ENCODE peak calls at places on chromosomes 4 and X, in eight cellular contexts. Z is upper lobe of right lung, X is astrocyte of the spinal cord, Q is breast epithelium, N is RWPE1, B is HFFc6, H is esophagus squamous epithelium, F is right lobe of liver. O is an unnamed sample.

GRCh38 chr4:41409095-41409494 is 128.9 kb upstream of the LIMCH1 start:
- DNase-seq in Q (no peak), Z (no peak), N (no peak), F (no peak), H (no peak), B (no peak), X (no peak), O (no peak)

GRCh38 chr4:148376151-148376550 is 66.1 kb downstream of the NR3C2 start:
- DNase-seq in X (peak), Q (peak), B (no peak), Z (no peak), F (no peak), H (no peak), N (peak), O (peak)

GRCh38 chr4:165515201-165515600 is 136.4 kb downstream of the CPE start:
- DNase-seq in F (no peak), Q (no peak), B (no peak), H (no peak), N (no peak), Z (no peak), X (no peak), O (no peak)

GRCh38 chr4:76886848-76887441 is 11.0 kb downstream of the SOWAHB start:
- DNase-seq in N (no peak), Z (no peak), B (no peak), F (no peak), H (no peak), Q (no peak), X (no peak), O (no peak)

GRCh38 chrX:155056877-155057792 is 13.8 kb downstream of the CMC4 start:
- DNase-seq in N (peak), B (peak), H (no peak), F (peak), Z (peak), X (peak), Q (peak), O (peak)

GRCh38 chr4:140976768-140977167 is 156.5 kb downstream of the RNF150 start:
- DNase-seq in B (no peak), Q (no peak), X (no peak), Z (no peak), N (no peak), H (no peak), F (no peak), O (no peak)

GRCh38 chr4:69760455-69760854 is at the start of gene SULT1B1:
- DNase-seq in N (no peak), H (no peak), Z (no peak), B (no peak), Q (no peak), X (peak), F (peak), O (peak)

GRCh38 chr4:138222041-138222440 is 20.1 kb downstream of the SLC7A11 start:
- DNase-seq in B (peak), N (no peak), X (peak), F (no peak), H (no peak), Q (no peak), Z (no peak), O (peak)

GRCh38 chr4:110361921-110362320 is 114.0 kb upstream of the ENPEP start:
- DNase-seq in H (no peak), X (peak), F (no peak), B (no peak), Z (no peak), N (peak), Q (no peak), O (no peak)

GRCh38 chrX:55908685-55909212 is 191.2 kb downstream of the RRAGB start:
- DNase-seq in X (peak), Z (peak), F (no peak), Q (no peak), H (no peak), B (no peak), N (peak), O (no peak)

GRCh38 chr4:142913461-142914030 is 67.4 kb upstream of the INPP4B start:
- DNase-seq in H (no peak), Z (no peak), X (peak), B (peak), F (no peak), Q (no peak), N (no peak), O (no peak)

GRCh38 chr4:69617083-69617694 is 22.3 kb downstream of the UGT2A2 start:
- DNase-seq in N (peak), B (peak), Q (no peak), Z (no peak), H (no peak), X (peak), F (no peak), O (no peak)

GRCh38 chr4:89939994-89940393 is 45.3 kb downstream of the MMRN1 start:
- DNase-seq in Q (no peak), B (no peak), X (peak), N (no peak), H (no peak), Z (no peak), F (no peak), O (no peak)

GRCh38 chr4:108830509-108831244 is 67.8 kb upstream of the ETNPPL start:
- DNase-seq in H (no peak), N (no peak), B (no peak), Q (no peak), Z (peak), X (no peak), F (no peak), O (no peak)

GRCh38 chr4:6761540-6762243 is 20.8 kb upstream of the KIAA0232 start:
- DNase-seq in X (no peak), H (no peak), Q (peak), Z (peak), N (no peak), B (no peak), F (no peak), O (no peak)

GRCh38 chrX:82816572-82816971 is 691.5 kb upstream of the POU3F4 start:
- DNase-seq in Q (no peak), Z (no peak), F (no peak), H (no peak), N (peak), B (no peak), X (peak), O (no peak)

GRCh38 chrX:8748855-8749254 is 16.9 kb upstream of the ANOS1 start:
- DNase-seq in N (peak), Z (no peak), Q (no peak), F (no peak), X (peak), B (no peak), H (no peak), O (no peak)

GRCh38 chrX:44937606-44938005 is 64.6 kb downstream of the KDM6A start:
- DNase-seq in X (no peak), N (no peak), B (no peak), H (no peak), Q (no peak), F (no peak), Z (no peak), O (no peak)

GRCh38 chr4:1196421-1197183 is 24.2 kb upstream of the SPON2 start:
- DNase-seq in B (no peak), H (no peak), N (no peak), F (no peak), X (no peak), Z (no peak), Q (peak), O (no peak)

GRCh38 chr4:16686195-16686594 is 212.2 kb downstream of the LDB2 start:
- DNase-seq in B (peak), H (no peak), F (no peak), X (peak), Q (no peak), N (no peak), Z (no peak), O (peak)

GRCh38 chr4:94390804-94391410 is 48.3 kb upstream of the HPGDS start:
- DNase-seq in B (no peak), Z (no peak), N (peak), F (no peak), Q (no peak), H (no peak), X (peak), O (no peak)

GRCh38 chr4:26081795-26082498 is 167.9 kb downstream of the SMIM20 start:
- DNase-seq in H (no peak), Q (no peak), B (peak), X (peak), N (peak), F (no peak), Z (no peak), O (no peak)

GRCh38 chr4:108512615-108513505 is 107.5 kb upstream of the RPL34 start:
- DNase-seq in B (peak), H (no peak), Q (peak), F (no peak), Z (no peak), X (peak), N (peak), O (no peak)

GRCh38 chrX:39626749-39627148 is 471.0 kb downstream of the BCOR start:
- DNase-seq in N (no peak), F (no peak), B (no peak), Z (no peak), H (no peak), Q (no peak), X (no peak), O (no peak)

GRCh38 chrX:77389891-77390290 is 57.3 kb upstream of the FGF16 start:
- DNase-seq in N (no peak), X (no peak), B (no peak), H (no peak), Z (no peak), Q (no peak), F (no peak), O (no peak)

GRCh38 chr4:4663028-4663427 is 121.2 kb upstream of the STX18 start:
- DNase-seq in Q (no peak), F (no peak), X (peak), B (no peak), H (no peak), N (no peak), Z (no peak), O (no peak)

GRCh38 chrX:130552444-130553073 is 150.8 kb downstream of the RBMX2 start:
- DNase-seq in F (no peak), X (no peak), B (no peak), H (no peak), Z (no peak), Q (no peak), N (no peak), O (no peak)

GRCh38 chr4:69054578-69055200 is 41.6 kb upstream of the UGT2B7 start:
- DNase-seq in B (peak), Q (no peak), H (no peak), N (peak), X (peak), Z (no peak), F (no peak), O (peak)

GRCh38 chr4:174490356-174490969 is 31.8 kb downstream of the HPGD start:
- DNase-seq in H (no peak), F (no peak), N (peak), Z (no peak), B (no peak), X (peak), Q (no peak), O (peak)

GRCh38 chr4:24988776-24989175 is 42.0 kb downstream of the LGI2 start:
- DNase-seq in Z (no peak), H (no peak), Q (no peak), F (no peak), X (no peak), B (peak), N (peak), O (no peak)

GRCh38 chr4:1300466-1301455 is 11.1 kb downstream of the MAEA start:
- DNase-seq in N (peak), F (peak), B (peak), Q (no peak), X (peak), Z (peak), H (peak), O (no peak)

GRCh38 chr4:16464651-16465050 is 238.4 kb upstream of the TAPT1 start:
- DNase-seq in H (no peak), B (no peak), F (no peak), Z (no peak), N (no peak), Q (no peak), X (no peak), O (no peak)

GRCh38 chr4:24657768-24658617 is 73.6 kb upstream of the DHX15 start:
- DNase-seq in X (peak), F (peak), Z (no peak), Q (peak), B (peak), N (peak), H (peak), O (no peak)

GRCh38 chrX:17584248-17584681 is 153.0 kb upstream of the SCML1 start:
- DNase-seq in Z (no peak), F (no peak), X (peak), H (no peak), Q (no peak), B (peak), N (no peak), O (no peak)

GRCh38 chr4:80306255-80306654 is 29.3 kb upstream of the CFAP299 start:
- DNase-seq in H (no peak), X (peak), N (peak), F (no peak), Q (no peak), B (peak), Z (no peak), O (no peak)

GRCh38 chr4:22514001-22514400 is 1.9 kb downstream of the ADGRA3 start:
- DNase-seq in H (no peak), F (no peak), Z (no peak), X (peak), B (peak), N (no peak), Q (no peak), O (peak)

GRCh38 chr4:168923526-168924194 is 86.4 kb downstream of the CBR4 start:
- DNase-seq in N (peak), Q (no peak), B (peak), F (no peak), Z (no peak), H (no peak), X (peak), O (peak)

GRCh38 chr4:140257461-140258305 is 103.7 kb upstream of the MAML3 start:
- DNase-seq in N (no peak), B (peak), X (no peak), Q (no peak), F (no peak), H (no peak), Z (no peak), O (no peak)

GRCh38 chrX:136258951-136259350 is 7.8 kb upstream of the MAP7D3 start:
- DNase-seq in N (no peak), H (no peak), F (no peak), Q (no peak), B (no peak), Z (no peak), X (no peak), O (no peak)

GRCh38 chrX:136262241-136262640 is 11.0 kb upstream of the MAP7D3 start:
- DNase-seq in X (no peak), B (no peak), Q (no peak), F (no peak), H (no peak), Z (no peak), N (no peak), O (no peak)

GRCh38 chrX:136259543-136259942 is 8.3 kb upstream of the MAP7D3 start:
- DNase-seq in F (no peak), N (no peak), Q (no peak), H (no peak), B (peak), X (peak), Z (no peak), O (no peak)

GRCh38 chrX:136261316-136261715 is 10.1 kb upstream of the MAP7D3 start:
- DNase-seq in N (no peak), X (no peak), Q (no peak), H (no peak), B (peak), F (no peak), Z (no peak), O (no peak)

GRCh38 chrX:136260801-136261200 is 9.6 kb upstream of the MAP7D3 start:
- DNase-seq in B (peak), Z (no peak), H (no peak), F (no peak), X (peak), N (no peak), Q (no peak), O (peak)
- TF ChIP-seq CTCF in B (no peak), Z (no peak), H (no peak), F (no peak), X (no peak), N (no peak), Q (no peak), O (no peak)

DNA sequence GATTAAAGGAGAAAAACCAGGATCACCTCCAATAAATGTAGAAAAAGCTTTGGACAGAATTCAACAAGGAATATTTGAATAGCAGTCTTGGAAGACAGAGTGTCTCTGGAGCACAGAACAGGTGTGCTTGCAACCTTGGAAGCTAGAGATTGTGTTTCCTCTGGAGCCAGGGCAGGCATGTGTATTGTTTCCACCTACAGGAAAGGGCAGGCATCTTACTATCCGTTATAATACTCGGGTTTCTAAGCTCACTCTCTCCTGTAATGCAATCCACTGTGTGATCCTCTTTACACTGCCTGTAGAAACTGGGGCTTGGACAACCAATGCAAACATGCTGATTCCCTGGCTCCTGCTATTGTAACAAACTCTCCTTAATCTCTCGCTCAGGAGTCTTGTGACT is 14.4 kb downstream of the CCDC110 start:
- DNase-seq in Q (no peak), H (no peak), N (no peak), B (no peak), X (no peak), F (no peak), Z (no peak), O (no peak)
- TF ChIP-seq CTCF in Q (no peak), H (no peak), N (no peak), B (no peak), X (no peak), F (no peak), Z (no peak), O (no peak)

GRCh38 chr4:8235224-8235623 is 34.3 kb upstream of the HTRA3 start:
- DNase-seq in F (no peak), N (no peak), Z (no peak), X (no peak), H (no peak), Q (no peak), B (no peak), O (no peak)

GRCh38 chr4:8237256-8237989 is 32.1 kb upstream of the HTRA3 start:
- DNase-seq in N (no peak), Q (no peak), X (no peak), B (no peak), Z (no peak), H (no peak), F (no peak), O (no peak)

GRCh38 chr4:8236920-8237195 is 32.7 kb upstream of the HTRA3 start:
- DNase-seq in Z (no peak), Q (no peak), H (no peak), F (no peak), X (no peak), B (no peak), N (no peak), O (no peak)

GRCh38 chr4:8235686-8236085 is 33.9 kb upstream of the HTRA3 start:
- DNase-seq in B (no peak), Z (no peak), N (no peak), H (no peak), X (no peak), F (no peak), Q (no peak), O (no peak)

DNA sequence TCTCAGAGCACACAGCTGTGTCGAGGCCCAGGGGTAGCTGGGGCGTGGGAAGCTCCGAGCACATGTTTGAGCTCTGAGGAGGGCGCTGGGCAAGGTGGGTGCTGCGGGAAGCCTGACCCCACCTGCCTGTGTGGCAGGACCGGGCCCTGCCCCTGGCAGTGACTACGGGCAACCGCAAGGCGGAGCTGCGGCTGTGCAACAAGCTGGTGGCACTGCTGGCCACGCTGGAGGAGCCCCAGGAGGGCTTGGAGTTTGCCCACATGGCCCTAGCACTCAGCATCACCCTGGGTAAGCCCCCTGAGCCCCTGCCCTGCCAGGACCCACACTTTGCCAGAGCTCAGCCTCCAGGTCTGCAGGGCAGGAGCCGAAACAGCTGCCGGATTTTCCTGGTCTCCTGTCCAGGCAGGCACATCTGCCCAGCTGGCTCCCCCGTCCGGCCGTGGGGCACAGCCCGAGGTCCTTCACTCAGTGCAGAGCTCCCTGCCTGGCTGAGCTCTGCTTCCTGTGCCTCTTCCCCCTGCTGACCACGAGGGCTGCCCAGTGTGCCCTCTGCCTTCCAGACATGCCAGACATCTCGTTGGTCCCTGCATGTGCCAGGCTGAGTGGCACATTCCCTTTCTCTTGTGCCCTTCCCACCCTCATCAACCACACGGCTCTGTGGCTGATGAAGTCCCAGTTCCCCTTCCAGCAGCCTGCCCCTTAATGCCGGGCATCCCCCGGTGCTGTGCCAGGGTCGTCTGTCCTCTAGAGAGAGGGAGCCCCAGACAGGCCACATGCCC is 33.2 kb upstream of the HTRA3 start:
- DNase-seq in Q (no peak), N (no peak), F (peak), Z (no peak), H (no peak), B (no peak), X (no peak), O (no peak)
- TF ChIP-seq CTCF in Q (no peak), N (no peak), F (no peak), Z (no peak), H (no peak), B (no peak), X (no peak), O (no peak)

DNA sequence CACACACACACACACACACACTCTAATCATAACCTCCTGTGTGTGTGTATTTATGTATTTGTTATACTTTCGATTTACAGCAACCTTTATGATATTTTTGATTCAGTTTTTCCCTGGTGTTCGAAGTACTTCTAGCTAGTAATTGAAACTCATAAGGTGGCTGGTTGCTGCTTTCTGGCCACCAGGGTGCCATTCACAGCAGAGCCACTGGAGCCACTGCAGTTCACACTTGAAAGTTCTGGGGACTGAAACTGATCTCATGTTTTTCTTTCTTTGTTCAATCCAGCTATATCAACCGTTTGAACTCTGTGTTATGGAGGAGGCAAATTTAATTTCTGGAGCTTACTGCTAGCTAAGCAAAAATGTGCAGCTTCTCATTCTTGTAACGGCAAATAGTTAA is 419.4 kb downstream of the ADGRL3 start:
- DNase-seq in Q (no peak), N (no peak), F (no peak), X (peak), Z (no peak), H (no peak), B (no peak), O (no peak)
- TF ChIP-seq CTCF in Q (no peak), N (no peak), F (no peak), X (peak), Z (no peak), H (no peak), B (no peak), O (no peak)

O was measured in HFF-Myc.